ENCODE peak calls at places on chromosome 7, in eight cellular contexts. H is MCF 10A, Q is AG09319, Z is cardiac muscle cell, I is astrocyte of the spinal cord, N is RWPE1, V is tibial artery, S is PC-3. C is an unnamed sample.
A peak's percentile ranks its signal among the peaks of the same experiment; 100 is the strongest.

GRCh38 chr7:44615149-44615611 is 8.8 kb downstream of the OGDH start:
- DNase-seq in H (no peak), Q (no peak), Z (no peak), I (no peak), N (no peak), V (peak; percentile 76), S (no peak), C (no peak)

GRCh38 chr7:115850774-115851173 is 179.8 kb downstream of the TFEC start:
- DNase-seq in H (no peak), Q (no peak), Z (no peak), I (no peak), N (no peak), V (no peak), S (no peak), C (no peak)

GRCh38 chr7:130695840-130696239 is 9.5 kb upstream of the TSGA13 start:
- DNase-seq in H (peak; percentile 55), Q (peak; percentile 4), Z (peak; percentile 16), I (peak; percentile 41), N (peak; percentile 36), V (no peak), S (peak; percentile 57), C (no peak)

GRCh38 chr7:75953918-75954317 is 39.0 kb downstream of the POR start:
- DNase-seq in H (no peak), Q (no peak), Z (no peak), I (no peak), N (no peak), V (no peak), S (no peak), C (no peak)

GRCh38 chr7:107014381-107015023 is 30.0 kb upstream of the PRKAR2B start:
- DNase-seq in H (peak; percentile 43), Q (no peak), Z (peak; percentile 38), I (peak; percentile 7), N (no peak), V (no peak), S (no peak), C (no peak)

GRCh38 chr7:96547371-96547811 is 162.3 kb downstream of the SEM1 start:
- DNase-seq in H (peak; percentile 58), Q (no peak), Z (no peak), I (no peak), N (peak; percentile 35), V (no peak), S (peak; percentile 73), C (no peak)

GRCh38 chr7:131586259-131586658 is 29.8 kb upstream of the PODXL start:
- DNase-seq in H (no peak), Q (no peak), Z (peak; percentile 86), I (no peak), N (no peak), V (no peak), S (no peak), C (no peak)

GRCh38 chr7:130288829-130289228 is 4.1 kb upstream of the CPA4 start:
- DNase-seq in H (no peak), Q (no peak), Z (no peak), I (no peak), N (no peak), V (no peak), S (peak; percentile 4), C (no peak)

GRCh38 chr7:16695621-16696237 is 49.7 kb downstream of the BZW2 start:
- DNase-seq in H (peak; percentile 65), Q (no peak), Z (peak; percentile 56), I (peak; percentile 77), N (peak; percentile 78), V (no peak), S (peak; percentile 80), C (no peak)

GRCh38 chr7:39465055-39465929 is 100.9 kb upstream of the YAE1 start:
- DNase-seq in H (peak; percentile 66), Q (peak; percentile 25), Z (peak; percentile 75), I (peak; percentile 65), N (peak; percentile 69), V (no peak), S (peak; percentile 65), C (no peak)

GRCh38 chr7:157609932-157610640 is 273.3 kb downstream of the DNAJB6 start:
- DNase-seq in H (no peak), Q (no peak), Z (no peak), I (no peak), N (no peak), V (no peak), S (no peak), C (no peak)

GRCh38 chr7:132771301-132771730 is 195.0 kb upstream of the PLXNA4 start:
- DNase-seq in H (no peak), Q (no peak), Z (no peak), I (no peak), N (no peak), V (no peak), S (no peak), C (no peak)

GRCh38 chr7:999149-999883 is 16.3 kb downstream of the CYP2W1 start:
- DNase-seq in H (no peak), Q (no peak), Z (no peak), I (no peak), N (no peak), V (no peak), S (no peak), C (no peak)

GRCh38 chr7:38182450-38182849 is 4.4 kb downstream of the STARD3NL start:
- DNase-seq in H (no peak), Q (no peak), Z (peak; percentile 61), I (no peak), N (no peak), V (no peak), S (no peak), C (no peak)

GRCh38 chr7:120833551-120833950 is 24.4 kb downstream of the TSPAN12 start:
- DNase-seq in H (no peak), Q (no peak), Z (no peak), I (no peak), N (no peak), V (no peak), S (peak; percentile 62), C (no peak)

GRCh38 chr7:151442776-151443496 is 3.0 kb upstream of the CRYGN start:
- DNase-seq in H (no peak), Q (no peak), Z (no peak), I (no peak), N (no peak), V (no peak), S (no peak), C (no peak)

GRCh38 chr7:77444123-77444522 is 28.0 kb upstream of the GSAP start:
- DNase-seq in H (no peak), Q (no peak), Z (peak; percentile 67), I (peak; percentile 55), N (no peak), V (no peak), S (no peak), C (no peak)

GRCh38 chr7:39017369-39017768 is 39.7 kb downstream of the POU6F2 start:
- DNase-seq in H (no peak), Q (no peak), Z (no peak), I (no peak), N (no peak), V (no peak), S (no peak), C (no peak)

GRCh38 chr7:83347836-83348482 is 185.3 kb upstream of the PCLO start:
- DNase-seq in H (peak; percentile 13), Q (no peak), Z (peak; percentile 50), I (peak; percentile 69), N (peak; percentile 24), V (no peak), S (peak; percentile 58), C (no peak)

GRCh38 chr7:1638113-1638726 is 31.9 kb upstream of the ELFN1 start:
- DNase-seq in H (no peak), Q (no peak), Z (peak; percentile 78), I (no peak), N (no peak), V (no peak), S (no peak), C (peak; percentile 73)

GRCh38 chr7:122864016-122864415 is 22.2 kb downstream of the CADPS2 start:
- DNase-seq in H (no peak), Q (no peak), Z (no peak), I (no peak), N (no peak), V (no peak), S (no peak), C (no peak)
- TF ChIP-seq CTCF in H (no peak), Q (no peak), Z (no peak), I (no peak), N (no peak), V (no peak), S (no peak), C (no peak)

DNA sequence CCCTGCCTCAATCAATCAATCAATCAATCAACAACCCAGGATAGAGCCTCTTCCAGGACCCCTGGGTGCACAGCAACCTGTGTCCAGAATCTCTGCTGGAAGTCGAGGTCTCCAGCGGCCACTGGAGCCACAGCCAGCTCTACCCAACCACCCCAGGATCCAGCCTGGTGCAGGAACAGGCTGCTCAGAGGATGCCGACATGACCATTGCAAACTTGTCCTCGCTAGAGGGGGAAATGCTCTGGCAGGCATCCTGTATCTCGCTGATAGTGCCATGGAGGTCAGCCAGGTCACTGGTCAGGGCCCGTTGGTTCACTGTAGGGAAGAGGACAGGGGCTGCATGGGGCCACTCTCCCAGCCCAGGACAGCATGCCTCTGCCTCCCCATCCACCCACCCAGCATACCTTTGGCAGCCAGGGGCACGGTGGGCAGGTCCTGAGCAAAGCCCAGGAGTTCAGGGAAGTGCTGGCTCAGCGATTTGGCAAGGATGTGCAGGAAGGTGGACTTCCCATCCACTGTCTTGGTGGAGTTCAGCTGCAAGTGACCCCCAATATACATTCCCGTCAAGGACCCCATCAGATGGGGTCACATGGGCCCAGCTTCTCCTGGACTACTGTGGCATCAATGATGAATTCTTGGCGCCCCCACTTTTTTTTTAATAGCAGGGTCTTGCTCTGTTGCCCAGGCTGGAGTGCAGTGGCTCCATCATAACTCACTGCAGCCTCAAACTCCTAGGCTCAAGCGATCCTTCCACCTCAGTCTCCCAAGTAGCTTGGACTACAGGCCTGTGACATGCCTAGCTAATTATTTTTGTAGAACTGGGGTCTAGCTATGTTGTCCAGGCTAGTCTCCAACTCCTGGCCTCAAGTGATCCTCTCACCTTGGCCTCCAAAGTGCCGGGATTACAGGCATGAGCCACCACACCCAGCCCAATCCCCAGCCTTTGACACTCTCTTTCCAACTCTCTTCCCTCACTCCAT is 49.4 kb downstream of the GRID2IP start:
- DNase-seq in H (no peak), Q (no peak), Z (no peak), I (no peak), N (no peak), V (no peak), S (no peak), C (no peak)
- TF ChIP-seq CTCF in H (no peak), Q (no peak), Z (no peak), I (no peak), N (no peak), V (no peak), S (no peak), C (no peak)

DNA sequence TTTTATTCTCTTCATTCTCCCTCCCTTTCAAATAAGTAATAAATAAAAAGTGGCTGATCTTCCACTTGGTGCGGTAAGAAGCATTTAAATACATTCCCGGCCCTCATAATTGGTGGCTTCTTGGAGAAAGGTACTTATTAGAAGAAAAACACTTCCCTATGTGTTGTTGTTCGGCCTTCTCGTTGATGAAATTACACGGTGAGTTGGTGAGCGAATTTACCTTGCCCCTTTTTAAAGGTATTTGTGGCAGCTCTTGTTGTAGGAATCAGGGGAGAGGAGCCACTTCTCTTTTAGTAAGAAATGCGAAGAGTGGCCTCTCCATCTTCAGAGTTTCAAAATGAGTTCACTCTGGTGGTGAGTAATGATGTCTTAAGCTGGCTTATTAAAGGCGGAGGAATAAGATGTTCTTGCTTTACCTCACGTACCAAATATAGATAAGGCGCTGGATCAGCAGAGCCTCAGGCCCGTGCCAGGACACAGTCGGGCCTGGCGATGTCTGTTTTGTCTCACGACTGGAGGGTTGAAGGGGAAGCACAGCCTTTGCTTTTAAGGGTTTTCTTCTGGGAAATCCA is 135.9 kb downstream of the CUX1 start:
- DNase-seq in H (peak; percentile 57), Q (no peak), Z (peak; percentile 45), I (peak; percentile 82), N (peak; percentile 27), V (no peak), S (peak; percentile 61), C (no peak)
- TF ChIP-seq CTCF in H (no peak), Q (no peak), Z (peak; percentile 5), I (no peak), N (no peak), V (no peak), S (no peak), C (no peak)

GRCh38 chr7:140005754-140006503 is 56.8 kb downstream of the PARP12 start:
- DNase-seq in H (no peak), Q (no peak), Z (peak; percentile 65), I (no peak), N (no peak), V (no peak), S (peak; percentile 23), C (no peak)
- TF ChIP-seq CTCF in H (no peak), Q (peak; percentile 28), Z (peak; percentile 69), I (peak; percentile 55), N (no peak), V (no peak), S (peak; percentile 49), C (peak; percentile 47)